ENCODE peak calls at places on chromosomes 13 and 19, in four cellular contexts. One of them, this sample, is unnamed.

GRCh38 chr13:106997696-106998095 is 429.8 kb upstream of the ARGLU1 start:
- DNase-seq in activated naive CD4-positive, alpha-beta T cell treated with anti-CD3 and anti-CD28 coated beads, Interleukin-2, amount 10 ng/mL, durations not matched to agents 7 days and 5 days: no peak
- DNase-seq in Calu3: no peak
- DNase-seq in breast epithelium: no peak
- DNase-seq in this sample: no peak

GRCh38 chr19:8512115-8512967 is 1.6 kb downstream of the ZNF414 start:
- DNase-seq in breast epithelium: no peak
- DNase-seq in activated naive CD4-positive, alpha-beta T cell treated with anti-CD3 and anti-CD28 coated beads, Interleukin-2, amount 10 ng/mL, durations not matched to agents 7 days and 5 days: peak; percentile 42
- DNase-seq in Calu3: peak; percentile 16
- DNase-seq in this sample: peak; percentile 32

GRCh38 chr13:35838356-35838755 is 292.8 kb downstream of the DCLK1 start:
- DNase-seq in activated naive CD4-positive, alpha-beta T cell treated with anti-CD3 and anti-CD28 coated beads, Interleukin-2, amount 10 ng/mL, durations not matched to agents 7 days and 5 days: no peak
- DNase-seq in breast epithelium: no peak
- DNase-seq in Calu3: no peak
- DNase-seq in this sample: no peak

GRCh38 chr13:38785047-38785446 is 98.2 kb downstream of the FREM2 start:
- DNase-seq in activated naive CD4-positive, alpha-beta T cell treated with anti-CD3 and anti-CD28 coated beads, Interleukin-2, amount 10 ng/mL, durations not matched to agents 7 days and 5 days: no peak
- DNase-seq in Calu3: no peak
- DNase-seq in breast epithelium: no peak
- DNase-seq in this sample: no peak

GRCh38 chr13:109785141-109785891 is 1.1 kb downstream of the IRS2 start:
- DNase-seq in activated naive CD4-positive, alpha-beta T cell treated with anti-CD3 and anti-CD28 coated beads, Interleukin-2, amount 10 ng/mL, durations not matched to agents 7 days and 5 days: peak; percentile 56
- DNase-seq in breast epithelium: no peak
- DNase-seq in Calu3: no peak
- DNase-seq in this sample: no peak

GRCh38 chr13:20349564-20350379 is 117.7 kb upstream of the GJB6 start:
- DNase-seq in breast epithelium: no peak
- DNase-seq in Calu3: no peak
- DNase-seq in activated naive CD4-positive, alpha-beta T cell treated with anti-CD3 and anti-CD28 coated beads, Interleukin-2, amount 10 ng/mL, durations not matched to agents 7 days and 5 days: no peak
- DNase-seq in this sample: no peak

GRCh38 chr13:111153977-111154332 is 38.8 kb downstream of the ARHGEF7 start:
- DNase-seq in breast epithelium: no peak
- DNase-seq in activated naive CD4-positive, alpha-beta T cell treated with anti-CD3 and anti-CD28 coated beads, Interleukin-2, amount 10 ng/mL, durations not matched to agents 7 days and 5 days: no peak
- DNase-seq in Calu3: peak; percentile 33
- DNase-seq in this sample: no peak

GRCh38 chr19:55259540-55260210 is 858 bp upstream of the PPP6R1 start:
- DNase-seq in breast epithelium: no peak
- DNase-seq in activated naive CD4-positive, alpha-beta T cell treated with anti-CD3 and anti-CD28 coated beads, Interleukin-2, amount 10 ng/mL, durations not matched to agents 7 days and 5 days: no peak
- DNase-seq in Calu3: no peak
- DNase-seq in this sample: no peak

GRCh38 chr13:25874064-25874737 is 177.6 kb downstream of the SHISA2 start:
- DNase-seq in Calu3: no peak
- DNase-seq in breast epithelium: no peak
- DNase-seq in activated naive CD4-positive, alpha-beta T cell treated with anti-CD3 and anti-CD28 coated beads, Interleukin-2, amount 10 ng/mL, durations not matched to agents 7 days and 5 days: peak; percentile 29
- DNase-seq in this sample: peak; percentile 89

GRCh38 chr13:29402168-29402621 is 193.3 kb downstream of the SLC7A1 start:
- DNase-seq in breast epithelium: no peak
- DNase-seq in Calu3: no peak
- DNase-seq in activated naive CD4-positive, alpha-beta T cell treated with anti-CD3 and anti-CD28 coated beads, Interleukin-2, amount 10 ng/mL, durations not matched to agents 7 days and 5 days: no peak
- DNase-seq in this sample: peak; percentile 20

GRCh38 chr19:28793391-28794168 is 419.4 kb downstream of the UQCRFS1 start:
- DNase-seq in breast epithelium: no peak
- DNase-seq in activated naive CD4-positive, alpha-beta T cell treated with anti-CD3 and anti-CD28 coated beads, Interleukin-2, amount 10 ng/mL, durations not matched to agents 7 days and 5 days: no peak
- DNase-seq in Calu3: no peak
- DNase-seq in this sample: no peak

GRCh38 chr19:14370169-14370998 is 10.9 kb upstream of the ADGRE5 start:
- DNase-seq in activated naive CD4-positive, alpha-beta T cell treated with anti-CD3 and anti-CD28 coated beads, Interleukin-2, amount 10 ng/mL, durations not matched to agents 7 days and 5 days: peak; percentile 81
- DNase-seq in breast epithelium: no peak
- DNase-seq in Calu3: no peak
- DNase-seq in this sample: no peak